ENCODE peak calls at places on chromosomes 7 and 10, in six cellular contexts. One of them, this sample, is unnamed. For H3K79me1, the result is how much of the 10 kb centered on the place peaks cover.

GRCh38 chr10:70267161-70267933 is 16.5 kb downstream of the NPFFR1 start:
- DNase-seq in H9: peak
- DNase-seq in neuronal stem cell: no peak
- DNase-seq in IMR-90: peak
- DNase-seq in H1: no peak
- DNase-seq in mesenchymal stem cell: peak
- DNase-seq in this sample: peak

GRCh38 chr7:38195804-38196595 is 18.0 kb downstream of the STARD3NL start:
- DNase-seq in H9: no peak
- DNase-seq in neuronal stem cell: no peak
- DNase-seq in IMR-90: peak
- DNase-seq in H1: no peak
- DNase-seq in mesenchymal stem cell: peak
- DNase-seq in this sample: no peak

GRCh38 chr10:12703813-12704212 is 297.7 kb downstream of the CCDC3 start:
- DNase-seq in H9: no peak
- DNase-seq in neuronal stem cell: no peak
- DNase-seq in IMR-90: peak
- DNase-seq in H1: no peak
- DNase-seq in mesenchymal stem cell: peak
- DNase-seq in this sample: peak

GRCh38 chr7:114819629-114820362 is 102.1 kb upstream of the MDFIC start:
- DNase-seq in H9: no peak
- DNase-seq in neuronal stem cell: no peak
- DNase-seq in IMR-90: peak
- DNase-seq in H1: no peak
- DNase-seq in mesenchymal stem cell: peak
- DNase-seq in this sample: peak

GRCh38 chr7:92695308-92696261 is 105.4 kb upstream of the FAM133B start:
- DNase-seq in H9: peak
- DNase-seq in neuronal stem cell: peak
- DNase-seq in IMR-90: peak
- DNase-seq in H1: no peak
- DNase-seq in mesenchymal stem cell: peak
- DNase-seq in this sample: peak

GRCh38 chr10:60351191-60351853 is 38.4 kb downstream of the ANK3 start:
- DNase-seq in H9: no peak
- DNase-seq in neuronal stem cell: no peak
- DNase-seq in IMR-90: no peak
- DNase-seq in H1: no peak
- DNase-seq in mesenchymal stem cell: no peak
- DNase-seq in this sample: no peak

GRCh38 chr7:122827763-122828162 is 58.5 kb downstream of the CADPS2 start:
- DNase-seq in H9: no peak
- DNase-seq in neuronal stem cell: no peak
- DNase-seq in IMR-90: no peak
- DNase-seq in H1: no peak
- DNase-seq in mesenchymal stem cell: peak
- DNase-seq in this sample: no peak

GRCh38 chr10:48498940-48499510 is 105.8 kb downstream of the ARHGAP22 start:
- DNase-seq in H9: no peak
- DNase-seq in neuronal stem cell: no peak
- DNase-seq in IMR-90: no peak
- DNase-seq in H1: no peak
- DNase-seq in mesenchymal stem cell: no peak
- DNase-seq in this sample: no peak

GRCh38 chr7:74059681-74060588 is 23.7 kb upstream of the LIMK1 start:
- DNase-seq in H9: peak
- DNase-seq in neuronal stem cell: no peak
- DNase-seq in IMR-90: no peak
- DNase-seq in H1: no peak
- DNase-seq in mesenchymal stem cell: no peak
- DNase-seq in this sample: no peak

GRCh38 chr7:107711301-107711700 is 32.6 kb upstream of the CBLL1 start:
- DNase-seq in H9: no peak
- DNase-seq in neuronal stem cell: no peak
- DNase-seq in IMR-90: peak
- DNase-seq in H1: no peak
- DNase-seq in mesenchymal stem cell: no peak
- DNase-seq in this sample: no peak

GRCh38 chr10:72337722-72338121 is 17.0 kb downstream of the DNAJB12 start:
- DNase-seq in H9: no peak
- DNase-seq in neuronal stem cell: no peak
- DNase-seq in IMR-90: no peak
- DNase-seq in H1: no peak
- DNase-seq in mesenchymal stem cell: no peak
- DNase-seq in this sample: no peak

GRCh38 chr10:69446650-69447151 is 4.6 kb upstream of the TSPAN15 start:
- DNase-seq in H9: no peak
- DNase-seq in neuronal stem cell: no peak
- DNase-seq in IMR-90: peak
- DNase-seq in H1: no peak
- DNase-seq in mesenchymal stem cell: peak
- DNase-seq in this sample: peak

GRCh38 chr10:112689327-112689726 is 242.3 kb downstream of the VTI1A start:
- DNase-seq in H9: peak
- DNase-seq in neuronal stem cell: peak
- DNase-seq in IMR-90: peak
- DNase-seq in H1: no peak
- DNase-seq in mesenchymal stem cell: peak
- DNase-seq in this sample: no peak

GRCh38 chr7:79458796-79459195 is 5.3 kb upstream of the MAGI2 start:
- DNase-seq in H9: no peak
- DNase-seq in neuronal stem cell: no peak
- DNase-seq in IMR-90: peak
- DNase-seq in H1: no peak
- DNase-seq in mesenchymal stem cell: peak
- DNase-seq in this sample: no peak

GRCh38 chr7:85573346-85573745 is 386.5 kb upstream of the SEMA3D start:
- DNase-seq in H9: no peak
- DNase-seq in neuronal stem cell: no peak
- DNase-seq in IMR-90: no peak
- DNase-seq in H1: no peak
- DNase-seq in mesenchymal stem cell: no peak
- DNase-seq in this sample: no peak

GRCh38 chr10:30554443-30554831 is 75.1 kb downstream of the LYZL2 start:
- DNase-seq in H9: no peak
- DNase-seq in neuronal stem cell: no peak
- DNase-seq in IMR-90: no peak
- DNase-seq in H1: no peak
- DNase-seq in mesenchymal stem cell: no peak
- DNase-seq in this sample: no peak

GRCh38 chr7:121041516-121042148 is 53.1 kb downstream of the CPED1 start:
- DNase-seq in H9: no peak
- DNase-seq in neuronal stem cell: no peak
- DNase-seq in IMR-90: peak
- DNase-seq in H1: no peak
- DNase-seq in mesenchymal stem cell: no peak
- DNase-seq in this sample: no peak

GRCh38 chr10:49325916-49326783 is 27.2 kb downstream of the C10orf71 start:
- DNase-seq in H9: no peak
- DNase-seq in neuronal stem cell: no peak
- DNase-seq in IMR-90: no peak
- DNase-seq in H1: no peak
- DNase-seq in mesenchymal stem cell: no peak
- DNase-seq in this sample: no peak

GRCh38 chr10:124461642-124462347 is at the start of gene LHPP:
- DNase-seq in H9: peak
- DNase-seq in neuronal stem cell: peak
- DNase-seq in IMR-90: peak
- DNase-seq in H1: no peak
- DNase-seq in mesenchymal stem cell: peak
- DNase-seq in this sample: peak

GRCh38 chr10:31582365-31583052 is 263.5 kb downstream of the ZEB1 start:
- DNase-seq in H9: no peak
- DNase-seq in neuronal stem cell: no peak
- DNase-seq in IMR-90: peak
- DNase-seq in H1: no peak
- DNase-seq in mesenchymal stem cell: peak
- DNase-seq in this sample: peak

GRCh38 chr7:136245327-136246004 is 268.3 kb upstream of the MTPN start:
- DNase-seq in H9: no peak
- DNase-seq in neuronal stem cell: no peak
- DNase-seq in IMR-90: no peak
- DNase-seq in H1: no peak
- DNase-seq in mesenchymal stem cell: peak
- DNase-seq in this sample: no peak

GRCh38 chr7:69814421-69814962 is 216.2 kb downstream of the AUTS2 start:
- DNase-seq in H9: peak
- DNase-seq in neuronal stem cell: peak
- DNase-seq in IMR-90: no peak
- DNase-seq in H1: no peak
- DNase-seq in mesenchymal stem cell: no peak
- DNase-seq in this sample: peak

GRCh38 chr10:125017547-125018298 is 75.8 kb downstream of the ZRANB1 start:
- DNase-seq in H9: no peak
- DNase-seq in neuronal stem cell: no peak
- DNase-seq in IMR-90: no peak
- DNase-seq in H1: no peak
- DNase-seq in mesenchymal stem cell: no peak
- DNase-seq in this sample: no peak

GRCh38 chr10:106577266-106577665 is 587.2 kb downstream of the SORCS1 start:
- DNase-seq in H9: peak
- DNase-seq in neuronal stem cell: no peak
- DNase-seq in IMR-90: peak
- DNase-seq in H1: peak
- DNase-seq in mesenchymal stem cell: peak
- DNase-seq in this sample: no peak

GRCh38 chr7:103132995-103133688 is 15.8 kb downstream of the NAPEPLD start:
- DNase-seq in H9: no peak
- DNase-seq in neuronal stem cell: no peak
- DNase-seq in IMR-90: no peak
- DNase-seq in H1: no peak
- DNase-seq in mesenchymal stem cell: no peak
- DNase-seq in this sample: no peak

GRCh38 chr7:77367976-77368375 is 48.2 kb downstream of the GSAP start:
- DNase-seq in H9: no peak
- DNase-seq in neuronal stem cell: no peak
- DNase-seq in IMR-90: peak
- DNase-seq in H1: no peak
- DNase-seq in mesenchymal stem cell: no peak
- DNase-seq in this sample: no peak

GRCh38 chr10:4025339-4025738 is 240.3 kb upstream of the KLF6 start:
- DNase-seq in H9: no peak
- DNase-seq in neuronal stem cell: no peak
- DNase-seq in IMR-90: no peak
- DNase-seq in H1: no peak
- DNase-seq in mesenchymal stem cell: no peak
- DNase-seq in this sample: peak

GRCh38 chr10:78973901-78974408 is 94.8 kb upstream of the ZMIZ1 start:
- DNase-seq in H9: peak
- DNase-seq in neuronal stem cell: peak
- DNase-seq in IMR-90: peak
- DNase-seq in H1: peak
- DNase-seq in mesenchymal stem cell: no peak
- DNase-seq in this sample: peak

GRCh38 chr7:65962033-65962432 is 20.0 kb downstream of the GUSB start:
- DNase-seq in H9: no peak
- DNase-seq in neuronal stem cell: no peak
- DNase-seq in IMR-90: no peak
- DNase-seq in H1: no peak
- DNase-seq in mesenchymal stem cell: no peak
- DNase-seq in this sample: no peak

GRCh38 chr10:124763267-124763666 is 19.1 kb upstream of the FAM53B start:
- DNase-seq in H9: no peak
- DNase-seq in neuronal stem cell: no peak
- DNase-seq in IMR-90: peak
- DNase-seq in H1: no peak
- DNase-seq in mesenchymal stem cell: no peak
- DNase-seq in this sample: no peak

DNA sequence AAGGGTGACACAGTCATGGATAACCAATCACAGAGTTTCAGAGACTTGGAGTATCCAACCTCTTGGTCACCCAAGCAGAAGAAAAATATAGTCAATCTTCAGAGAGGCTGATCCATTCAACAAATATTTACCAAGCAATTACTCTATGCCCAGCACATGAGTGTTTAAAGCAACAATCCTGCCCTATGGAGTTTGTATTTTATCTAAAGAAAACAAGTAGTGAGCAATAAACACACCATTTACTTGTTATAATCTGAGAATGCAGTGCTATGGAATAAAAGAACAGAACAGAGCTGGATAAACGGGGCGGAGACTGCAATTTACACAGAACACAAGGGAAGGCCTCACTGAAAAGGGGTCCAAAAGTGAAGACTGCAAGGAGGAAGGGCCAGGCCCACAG is 63.8 kb downstream of the GRB10 start:
- DNase-seq in H9: no peak
- DNase-seq in neuronal stem cell: no peak
- DNase-seq in IMR-90: no peak
- DNase-seq in H1: no peak
- DNase-seq in mesenchymal stem cell: no peak
- DNase-seq in this sample: no peak
- H3K79me1 ChIP-seq in H9: under half
- H3K79me1 ChIP-seq in neuronal stem cell: under half
- H3K79me1 ChIP-seq in IMR-90: half or more
- H3K79me1 ChIP-seq in H1: under half
- H3K79me1 ChIP-seq in mesenchymal stem cell: half or more
- H3K79me1 ChIP-seq in this sample: under half

GRCh38 chr7:157318015-157318706 is 18.6 kb upstream of the DNAJB6 start:
- DNase-seq in H9: no peak
- DNase-seq in neuronal stem cell: no peak
- DNase-seq in IMR-90: peak
- DNase-seq in H1: no peak
- DNase-seq in mesenchymal stem cell: peak
- DNase-seq in this sample: peak
- H2AFZ ChIP-seq in H9: no peak
- H2AFZ ChIP-seq in neuronal stem cell: peak
- H2AFZ ChIP-seq in IMR-90: peak
- H2AFZ ChIP-seq in H1: peak
- H2AFZ ChIP-seq in mesenchymal stem cell: peak
- H2AFZ ChIP-seq in this sample: no peak

DNA sequence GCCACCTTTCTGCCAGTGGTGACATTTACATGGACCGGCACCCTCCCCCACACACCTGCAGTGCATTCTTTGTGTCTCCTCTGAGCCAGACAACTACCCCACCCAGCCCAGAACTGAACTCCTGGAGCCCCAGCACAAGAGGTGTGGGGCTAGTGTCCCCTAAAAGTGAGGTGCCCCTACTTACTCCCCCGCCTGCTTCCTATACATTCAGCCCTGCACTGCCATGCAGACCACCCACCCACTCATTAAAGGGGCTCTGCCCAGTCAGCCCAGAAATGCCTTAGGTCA is 1.9 kb downstream of the SAP25 start:
- DNase-seq in H9: peak
- DNase-seq in neuronal stem cell: no peak
- DNase-seq in IMR-90: no peak
- DNase-seq in H1: no peak
- DNase-seq in mesenchymal stem cell: no peak
- DNase-seq in this sample: peak
- H4K91ac ChIP-seq in H9: no peak
- H4K91ac ChIP-seq in neuronal stem cell: no peak
- H4K91ac ChIP-seq in IMR-90: no peak
- H4K91ac ChIP-seq in H1: no peak
- H4K91ac ChIP-seq in mesenchymal stem cell: no peak
- H4K91ac ChIP-seq in this sample: no peak

DNA sequence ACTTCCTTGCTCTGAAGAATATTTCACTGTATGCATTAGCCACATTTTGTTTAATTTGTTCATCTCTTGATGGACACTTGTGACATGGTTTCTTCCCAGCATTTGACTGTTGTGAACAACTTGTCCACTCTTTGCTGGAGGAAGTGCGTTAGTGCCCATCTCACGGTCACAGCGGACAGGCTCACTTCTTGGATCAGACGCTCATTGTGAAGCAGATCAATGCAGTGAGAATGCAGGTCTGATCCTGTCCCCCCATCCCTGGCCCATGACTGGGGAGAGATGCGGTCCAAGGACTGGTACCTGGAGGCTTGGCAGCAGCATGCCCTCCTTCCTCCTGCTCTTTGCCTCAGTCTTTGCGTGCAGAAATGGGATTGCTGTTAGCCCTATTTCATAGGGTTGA is 41.5 kb downstream of the DOCK1 start:
- DNase-seq in H9: no peak
- DNase-seq in neuronal stem cell: no peak
- DNase-seq in IMR-90: no peak
- DNase-seq in H1: no peak
- DNase-seq in mesenchymal stem cell: no peak
- DNase-seq in this sample: no peak
- H3K79me1 ChIP-seq in H9: under half
- H3K79me1 ChIP-seq in neuronal stem cell: under half
- H3K79me1 ChIP-seq in IMR-90: half or more
- H3K79me1 ChIP-seq in H1: under half
- H3K79me1 ChIP-seq in mesenchymal stem cell: under half
- H3K79me1 ChIP-seq in this sample: under half

This sample was measured in trophoblast cell.